ENCODE peak calls at places on chromosomes 4 and X, in six cellular contexts. One of them, this sample, is unnamed.
A peak's percentile ranks its signal among the peaks of the same experiment; 100 is the strongest.

GRCh38 chrX:53682885-53683555 is 3.5 kb downstream of the HUWE1 start:
- DNase-seq in A549: peak; percentile 79
- DNase-seq in transverse colon: peak; percentile 25
- DNase-seq in astrocyte of the spinal cord: peak; percentile 58
- DNase-seq in left ventricle myocardium inferior: no peak
- DNase-seq in foreskin fibroblast: peak; percentile 52
- DNase-seq in this sample: peak; percentile 62

GRCh38 chr4:52643846-52644245 is 15.3 kb downstream of the USP46 start:
- DNase-seq in left ventricle myocardium inferior: peak; percentile 87
- DNase-seq in foreskin fibroblast: peak; percentile 74
- DNase-seq in transverse colon: peak; percentile 21
- DNase-seq in A549: no peak
- DNase-seq in astrocyte of the spinal cord: peak; percentile 68
- DNase-seq in this sample: peak; percentile 80

GRCh38 chrX:22300130-22300529 is 27.4 kb downstream of the CBLL2 start:
- DNase-seq in astrocyte of the spinal cord: peak; percentile 71
- DNase-seq in left ventricle myocardium inferior: no peak
- DNase-seq in foreskin fibroblast: peak; percentile 61
- DNase-seq in A549: peak; percentile 5
- DNase-seq in transverse colon: no peak
- DNase-seq in this sample: peak; percentile 55

GRCh38 chr4:105374071-105374470 is 99.8 kb downstream of the PPA2 start:
- DNase-seq in transverse colon: no peak
- DNase-seq in A549: no peak
- DNase-seq in left ventricle myocardium inferior: no peak
- DNase-seq in foreskin fibroblast: no peak
- DNase-seq in astrocyte of the spinal cord: no peak
- DNase-seq in this sample: no peak

GRCh38 chr4:15947684-15948083 is 9.1 kb upstream of the FGFBP1 start:
- DNase-seq in astrocyte of the spinal cord: no peak
- DNase-seq in left ventricle myocardium inferior: no peak
- DNase-seq in A549: no peak
- DNase-seq in foreskin fibroblast: no peak
- DNase-seq in transverse colon: no peak
- DNase-seq in this sample: no peak

GRCh38 chr4:182806259-182807252 is 110.6 kb downstream of the DCTD start:
- DNase-seq in left ventricle myocardium inferior: peak; percentile 78
- DNase-seq in astrocyte of the spinal cord: peak; percentile 73
- DNase-seq in A549: peak; percentile 43
- DNase-seq in transverse colon: peak; percentile 69
- DNase-seq in foreskin fibroblast: peak; percentile 85
- DNase-seq in this sample: peak; percentile 70

GRCh38 chr4:15368906-15369305 is 58.9 kb upstream of the C1QTNF7 start:
- DNase-seq in astrocyte of the spinal cord: peak; percentile 66
- DNase-seq in left ventricle myocardium inferior: no peak
- DNase-seq in A549: no peak
- DNase-seq in foreskin fibroblast: peak; percentile 71
- DNase-seq in transverse colon: no peak
- DNase-seq in this sample: peak; percentile 18

GRCh38 chr4:88865051-88865450 is 167.4 kb upstream of the NAP1L5 start:
- DNase-seq in transverse colon: no peak
- DNase-seq in foreskin fibroblast: peak; percentile 26
- DNase-seq in astrocyte of the spinal cord: peak; percentile 12
- DNase-seq in left ventricle myocardium inferior: no peak
- DNase-seq in A549: no peak
- DNase-seq in this sample: no peak

GRCh38 chr4:98516042-98516440 is 142.4 kb downstream of the TSPAN5 start:
- DNase-seq in left ventricle myocardium inferior: no peak
- DNase-seq in A549: peak; percentile 53
- DNase-seq in foreskin fibroblast: peak; percentile 89
- DNase-seq in astrocyte of the spinal cord: peak; percentile 88
- DNase-seq in transverse colon: no peak
- DNase-seq in this sample: peak; percentile 88

GRCh38 chr4:91064157-91064853 is 937.1 kb downstream of the CCSER1 start:
- DNase-seq in A549: peak; percentile 5
- DNase-seq in left ventricle myocardium inferior: no peak
- DNase-seq in transverse colon: no peak
- DNase-seq in astrocyte of the spinal cord: peak; percentile 77
- DNase-seq in foreskin fibroblast: peak; percentile 15
- DNase-seq in this sample: peak; percentile 63

GRCh38 chr4:154616731-154617130 is 4.3 kb upstream of the FGG start:
- DNase-seq in A549: no peak
- DNase-seq in astrocyte of the spinal cord: no peak
- DNase-seq in left ventricle myocardium inferior: no peak
- DNase-seq in foreskin fibroblast: no peak
- DNase-seq in transverse colon: no peak
- DNase-seq in this sample: no peak

GRCh38 chrX:48782795-48783194 is 3.6 kb upstream of the GATA1 start:
- DNase-seq in left ventricle myocardium inferior: no peak
- DNase-seq in foreskin fibroblast: no peak
- DNase-seq in A549: no peak
- DNase-seq in astrocyte of the spinal cord: no peak
- DNase-seq in transverse colon: no peak
- DNase-seq in this sample: no peak

GRCh38 chrX:15744181-15744867 is 6.3 kb downstream of the CA5B start:
- DNase-seq in left ventricle myocardium inferior: no peak
- DNase-seq in A549: peak; percentile 38
- DNase-seq in foreskin fibroblast: peak; percentile 51
- DNase-seq in astrocyte of the spinal cord: no peak
- DNase-seq in transverse colon: no peak
- DNase-seq in this sample: peak; percentile 34

GRCh38 chrX:68995780-68996551 is 167.1 kb downstream of the EFNB1 start:
- DNase-seq in astrocyte of the spinal cord: peak; percentile 63
- DNase-seq in A549: no peak
- DNase-seq in transverse colon: peak; percentile 79
- DNase-seq in left ventricle myocardium inferior: peak; percentile 62
- DNase-seq in foreskin fibroblast: peak; percentile 10
- DNase-seq in this sample: peak; percentile 91

GRCh38 chr4:10526431-10527222 is 69.4 kb upstream of the ZNF518B start:
- DNase-seq in left ventricle myocardium inferior: no peak
- DNase-seq in foreskin fibroblast: peak; percentile 4
- DNase-seq in A549: no peak
- DNase-seq in astrocyte of the spinal cord: no peak
- DNase-seq in transverse colon: no peak
- DNase-seq in this sample: no peak

GRCh38 chrX:23752740-23753435 is 9.8 kb upstream of the ACOT9 start:
- DNase-seq in foreskin fibroblast: peak; percentile 82
- DNase-seq in astrocyte of the spinal cord: peak; percentile 46
- DNase-seq in transverse colon: no peak
- DNase-seq in A549: peak; percentile 28
- DNase-seq in left ventricle myocardium inferior: no peak
- DNase-seq in this sample: peak; percentile 43

GRCh38 chr4:57102050-57102564 is 8.1 kb downstream of the IGFBP7 start:
- DNase-seq in astrocyte of the spinal cord: peak; percentile 94
- DNase-seq in transverse colon: peak; percentile 47
- DNase-seq in left ventricle myocardium inferior: peak; percentile 57
- DNase-seq in foreskin fibroblast: peak; percentile 90
- DNase-seq in A549: peak; percentile 81
- DNase-seq in this sample: peak; percentile 99

GRCh38 chr4:86452323-86452995 is 92.6 kb upstream of the MAPK10 start:
- DNase-seq in transverse colon: no peak
- DNase-seq in astrocyte of the spinal cord: peak; percentile 43
- DNase-seq in A549: no peak
- DNase-seq in left ventricle myocardium inferior: no peak
- DNase-seq in foreskin fibroblast: peak; percentile 33
- DNase-seq in this sample: peak; percentile 69

GRCh38 chrX:1074172-1074571 is 138.3 kb downstream of the CRLF2 start:
- DNase-seq in left ventricle myocardium inferior: no peak
- DNase-seq in transverse colon: no peak
- DNase-seq in A549: no peak
- DNase-seq in foreskin fibroblast: no peak
- DNase-seq in astrocyte of the spinal cord: no peak
- DNase-seq in this sample: no peak

GRCh38 chrX:108439434-108439883 is at the start of gene COL4A5:
- DNase-seq in A549: peak; percentile 95
- DNase-seq in astrocyte of the spinal cord: peak; percentile 90
- DNase-seq in foreskin fibroblast: peak; percentile 86
- DNase-seq in left ventricle myocardium inferior: peak; percentile 27
- DNase-seq in transverse colon: peak; percentile 16
- DNase-seq in this sample: peak; percentile 92

GRCh38 chr4:140308366-140309123 is 64.9 kb upstream of the SCOC start:
- DNase-seq in foreskin fibroblast: peak; percentile 89
- DNase-seq in astrocyte of the spinal cord: peak; percentile 88
- DNase-seq in transverse colon: peak; percentile 21
- DNase-seq in A549: peak; percentile 14
- DNase-seq in left ventricle myocardium inferior: peak; percentile 66
- DNase-seq in this sample: peak; percentile 68

GRCh38 chrX:136711147-136711546 is 63.2 kb downstream of the CD40LG start:
- DNase-seq in left ventricle myocardium inferior: peak; percentile 19
- DNase-seq in foreskin fibroblast: peak; percentile 69
- DNase-seq in astrocyte of the spinal cord: peak; percentile 53
- DNase-seq in transverse colon: peak; percentile 39
- DNase-seq in A549: peak; percentile 53
- DNase-seq in this sample: peak; percentile 50

GRCh38 chr4:143587703-143588102 is 74.2 kb downstream of the SMARCA5 start:
- DNase-seq in transverse colon: no peak
- DNase-seq in left ventricle myocardium inferior: no peak
- DNase-seq in astrocyte of the spinal cord: no peak
- DNase-seq in foreskin fibroblast: peak; percentile 17
- DNase-seq in A549: peak; percentile 10
- DNase-seq in this sample: peak; percentile 42

GRCh38 chr4:2469192-2469984 is 482 bp downstream of the RNF4 start:
- DNase-seq in left ventricle myocardium inferior: peak; percentile 34
- DNase-seq in foreskin fibroblast: peak; percentile 69
- DNase-seq in A549: peak; percentile 32
- DNase-seq in astrocyte of the spinal cord: no peak
- DNase-seq in transverse colon: peak; percentile 72
- DNase-seq in this sample: no peak

GRCh38 chr4:108744307-108744706 is 18.5 kb downstream of the ETNPPL start:
- DNase-seq in astrocyte of the spinal cord: no peak
- DNase-seq in foreskin fibroblast: peak; percentile 36
- DNase-seq in transverse colon: no peak
- DNase-seq in A549: no peak
- DNase-seq in left ventricle myocardium inferior: no peak
- DNase-seq in this sample: no peak

GRCh38 chr4:114694770-114695169 is 96.2 kb downstream of the UGT8 start:
- DNase-seq in left ventricle myocardium inferior: no peak
- DNase-seq in A549: peak; percentile 25
- DNase-seq in astrocyte of the spinal cord: peak; percentile 48
- DNase-seq in transverse colon: no peak
- DNase-seq in foreskin fibroblast: peak; percentile 56
- DNase-seq in this sample: peak; percentile 51

GRCh38 chr4:73257995-73258667 is 467 bp downstream of the ANKRD17 start:
- DNase-seq in astrocyte of the spinal cord: peak; percentile 22
- DNase-seq in left ventricle myocardium inferior: no peak
- DNase-seq in foreskin fibroblast: peak; percentile 65
- DNase-seq in A549: peak; percentile 19
- DNase-seq in transverse colon: no peak
- DNase-seq in this sample: peak; percentile 32

GRCh38 chrX:16666541-16666940 is 16.6 kb downstream of the S100G start:
- DNase-seq in foreskin fibroblast: peak; percentile 47
- DNase-seq in left ventricle myocardium inferior: no peak
- DNase-seq in astrocyte of the spinal cord: peak; percentile 64
- DNase-seq in A549: no peak
- DNase-seq in transverse colon: no peak
- DNase-seq in this sample: no peak

GRCh38 chr4:185700048-185700447 is 111.9 kb downstream of the SORBS2 start:
- DNase-seq in transverse colon: no peak
- DNase-seq in astrocyte of the spinal cord: no peak
- DNase-seq in A549: no peak
- DNase-seq in foreskin fibroblast: no peak
- DNase-seq in left ventricle myocardium inferior: no peak
- DNase-seq in this sample: no peak

GRCh38 chr4:25532579-25532978 is 123.1 kb upstream of the SLC34A2 start:
- DNase-seq in transverse colon: no peak
- DNase-seq in A549: no peak
- DNase-seq in astrocyte of the spinal cord: no peak
- DNase-seq in left ventricle myocardium inferior: no peak
- DNase-seq in foreskin fibroblast: no peak
- DNase-seq in this sample: peak; percentile 7

GRCh38 chr4:140330311-140330900 is 43.0 kb upstream of the SCOC start:
- DNase-seq in left ventricle myocardium inferior: no peak
- DNase-seq in A549: peak; percentile 41
- DNase-seq in astrocyte of the spinal cord: peak; percentile 59
- DNase-seq in foreskin fibroblast: peak; percentile 71
- DNase-seq in transverse colon: no peak
- DNase-seq in this sample: peak; percentile 70

GRCh38 chrX:155819966-155820491 is 61.1 kb upstream of the VAMP7 start:
- DNase-seq in astrocyte of the spinal cord: peak; percentile 82
- DNase-seq in transverse colon: peak; percentile 65
- DNase-seq in left ventricle myocardium inferior: peak; percentile 46
- DNase-seq in A549: peak; percentile 82
- DNase-seq in foreskin fibroblast: peak; percentile 84
- DNase-seq in this sample: peak; percentile 89
- TF ChIP-seq CTCF in astrocyte of the spinal cord: peak; percentile 50
- TF ChIP-seq CTCF in transverse colon: peak; percentile 48
- TF ChIP-seq CTCF in left ventricle myocardium inferior: peak; percentile 68
- TF ChIP-seq CTCF in A549: peak; percentile 64
- TF ChIP-seq CTCF in foreskin fibroblast: peak; percentile 53
- TF ChIP-seq CTCF in this sample: peak; percentile 64

GRCh38 chrX:153828723-153829548 is 1.4 kb downstream of the PDZD4 start:
- DNase-seq in transverse colon: no peak
- DNase-seq in left ventricle myocardium inferior: no peak
- DNase-seq in astrocyte of the spinal cord: no peak
- DNase-seq in foreskin fibroblast: no peak
- DNase-seq in A549: peak; percentile 36
- DNase-seq in this sample: no peak
- H3K4me3 ChIP-seq in transverse colon: peak overlapping the region; percentile 51
- H3K4me3 ChIP-seq in left ventricle myocardium inferior: peak overlapping the region; percentile 65
- H3K4me3 ChIP-seq in astrocyte of the spinal cord: no peak overlapping the region
- H3K4me3 ChIP-seq in foreskin fibroblast: no peak overlapping the region
- H3K4me3 ChIP-seq in A549: peak overlapping the region; percentile 60
- H3K4me3 ChIP-seq in this sample: no peak overlapping the region

GRCh38 chrX:76454456-76454927 is 27.0 kb downstream of the MAGEE1 start:
- DNase-seq in transverse colon: no peak
- DNase-seq in left ventricle myocardium inferior: no peak
- DNase-seq in A549: peak; percentile 23
- DNase-seq in foreskin fibroblast: peak; percentile 0
- DNase-seq in astrocyte of the spinal cord: peak; percentile 3
- DNase-seq in this sample: peak; percentile 18
- TF ChIP-seq CTCF in transverse colon: peak; percentile 45
- TF ChIP-seq CTCF in left ventricle myocardium inferior: peak; percentile 57
- TF ChIP-seq CTCF in A549: peak; percentile 31
- TF ChIP-seq CTCF in foreskin fibroblast: peak; percentile 54
- TF ChIP-seq CTCF in astrocyte of the spinal cord: peak; percentile 61
- TF ChIP-seq CTCF in this sample: peak; percentile 48

DNA sequence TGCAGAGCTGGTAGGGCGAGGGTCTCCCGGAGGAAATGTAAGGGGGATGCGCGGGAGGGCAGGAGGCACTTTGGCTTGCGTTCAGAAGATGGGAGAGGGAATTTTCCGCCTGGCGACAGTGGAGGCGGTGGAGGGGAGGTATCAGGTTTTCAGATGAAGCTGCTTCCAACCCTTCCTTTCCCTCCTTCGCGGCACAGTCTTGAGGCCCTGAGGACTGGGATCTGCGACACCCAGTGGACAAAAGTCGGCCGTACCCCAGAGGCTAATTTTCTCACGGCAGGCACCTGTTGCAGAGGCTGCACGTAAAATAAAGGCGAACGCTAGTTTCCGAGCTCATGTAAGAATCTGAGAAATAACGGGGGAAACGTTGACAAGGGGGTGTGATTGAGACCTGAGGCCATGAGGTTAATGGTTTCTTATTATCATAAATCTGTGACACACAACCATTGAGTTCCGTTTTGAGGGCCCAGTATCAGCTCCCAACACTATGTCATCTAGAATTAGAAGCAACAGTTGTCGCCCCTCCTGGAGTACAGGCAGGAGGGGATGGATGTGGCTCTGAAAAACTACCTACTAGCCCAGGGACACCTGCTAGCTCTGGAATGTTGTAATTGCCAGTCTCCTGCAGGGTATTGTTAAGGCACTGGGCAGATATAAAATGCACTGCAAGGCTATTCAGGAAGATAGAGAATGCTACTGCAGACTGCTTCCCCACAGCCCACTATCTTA is 1.1 kb downstream of the ZCCHC18 start:
- DNase-seq in left ventricle myocardium inferior: no peak
- DNase-seq in A549: peak; percentile 69
- DNase-seq in transverse colon: peak; percentile 53
- DNase-seq in foreskin fibroblast: peak; percentile 70
- DNase-seq in astrocyte of the spinal cord: peak; percentile 49
- DNase-seq in this sample: peak; percentile 49
- H3K4me3 ChIP-seq in left ventricle myocardium inferior: peak overlapping the region; percentile 73
- H3K4me3 ChIP-seq in A549: peak overlapping the region; percentile 60
- H3K4me3 ChIP-seq in transverse colon: peak overlapping the region; percentile 66
- H3K4me3 ChIP-seq in foreskin fibroblast: peak overlapping the region; percentile 58
- H3K4me3 ChIP-seq in astrocyte of the spinal cord: peak overlapping the region; percentile 54
- H3K4me3 ChIP-seq in this sample: peak overlapping the region; percentile 63

This sample was measured in fibroblast of pulmonary artery.